ENCODE peak calls at places on chromosomes 2 and 18, in seven cellular contexts. O is OCI-LY7, S is fibroblast of lung, M is GM23248, F is PC-9, R is neuronal stem cell, K is osteoblast. U is an unnamed sample.

GRCh38 chr2:240573516-240574385 is 5.5 kb downstream of the RNPEPL1 start:
- DNase-seq in O (no peak), S (no peak), M (no peak), F (no peak), R (no peak), K (peak; percentile 66), U (no peak)

GRCh38 chr2:101124061-101124460 is 27.1 kb downstream of the TBC1D8 start:
- DNase-seq in O (no peak), S (no peak), M (peak; percentile 70), F (no peak), R (no peak), K (no peak), U (peak; percentile 19)

GRCh38 chr2:60794271-60794863 is 38.3 kb downstream of the PAPOLG start:
- DNase-seq in O (peak; percentile 64), S (no peak), M (peak; percentile 43), F (no peak), R (no peak), K (peak; percentile 73), U (no peak)

GRCh38 chr2:17793293-17793692 is 23.0 kb upstream of the MSGN1 start:
- DNase-seq in O (no peak), S (no peak), M (no peak), F (no peak), R (no peak), K (no peak), U (no peak)

GRCh38 chr18:44510376-44510775 is 170.3 kb upstream of the SETBP1 start:
- DNase-seq in O (no peak), S (peak; percentile 12), M (no peak), F (no peak), R (no peak), K (no peak), U (no peak)

GRCh38 chr18:49274188-49274714 is 186.2 kb downstream of the DYM start:
- DNase-seq in O (no peak), S (peak; percentile 40), M (peak; percentile 42), F (no peak), R (no peak), K (no peak), U (no peak)

GRCh38 chr2:172972005-172972619 is 103.5 kb upstream of the MAP3K20 start:
- DNase-seq in O (peak; percentile 55), S (peak; percentile 20), M (peak; percentile 75), F (peak; percentile 66), R (peak; percentile 36), K (peak; percentile 75), U (peak; percentile 44)

GRCh38 chr2:51420521-51420920 is 388.6 kb upstream of the NRXN1 start:
- DNase-seq in O (no peak), S (peak; percentile 23), M (no peak), F (peak; percentile 32), R (no peak), K (no peak), U (no peak)

GRCh38 chr2:26765475-26766200 is 1.6 kb downstream of the SLC35F6 start:
- DNase-seq in O (no peak), S (no peak), M (no peak), F (no peak), R (no peak), K (no peak), U (peak; percentile 26)

GRCh38 chr2:2876350-2877042 is 501.1 kb downstream of the EIPR1 start:
- DNase-seq in O (peak; percentile 27), S (no peak), M (no peak), F (no peak), R (no peak), K (no peak), U (no peak)

GRCh38 chr2:158990397-158991209 is 22.2 kb downstream of the TANC1 start:
- DNase-seq in O (no peak), S (peak; percentile 100), M (peak; percentile 96), F (peak; percentile 95), R (no peak), K (peak; percentile 92), U (peak; percentile 98)

GRCh38 chr2:186696804-186697203 is 2.9 kb downstream of the FAM171B start:
- DNase-seq in O (no peak), S (no peak), M (no peak), F (no peak), R (no peak), K (no peak), U (no peak)

GRCh38 chr2:20198001-20198400 is 26.9 kb downstream of the SDC1 start:
- DNase-seq in O (no peak), S (no peak), M (no peak), F (no peak), R (no peak), K (no peak), U (no peak)
- H3K4me2 ChIP-seq in O (no peak overlapping the region), S (no peak overlapping the region), M (no peak overlapping the region), F (no peak overlapping the region), R (no peak overlapping the region), K (no peak overlapping the region), U (no peak overlapping the region)

GRCh38 chr2:67930156-67930555 is 132.6 kb downstream of the C1D start:
- DNase-seq in O (no peak), S (no peak), M (no peak), F (no peak), R (no peak), K (no peak), U (no peak)

GRCh38 chr2:67923696-67924095 is 139.1 kb downstream of the C1D start:
- DNase-seq in O (no peak), S (no peak), M (no peak), F (no peak), R (no peak), K (no peak), U (no peak)

DNA sequence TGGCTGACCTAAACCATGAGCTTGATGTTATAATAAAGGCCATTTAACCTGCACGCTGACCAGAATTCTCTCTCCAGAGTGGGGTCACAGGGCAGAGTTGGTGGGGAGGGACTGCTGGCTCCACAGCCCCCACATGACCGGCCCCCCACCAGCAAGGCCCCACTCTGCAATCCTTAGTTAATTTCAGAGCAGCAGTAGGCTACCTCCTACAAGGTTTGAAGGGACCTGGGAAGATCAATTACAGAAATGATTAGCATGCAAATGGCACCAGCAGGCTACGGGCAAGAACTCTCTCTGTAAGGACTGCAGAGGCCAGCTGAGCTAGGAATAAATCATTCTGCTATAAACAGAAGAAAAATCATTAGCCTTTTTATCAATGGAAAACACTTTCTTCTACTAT is 135.3 kb downstream of the C1D start:
- DNase-seq in O (no peak), S (no peak), M (no peak), F (no peak), R (no peak), K (no peak), U (no peak)
- H3K4me2 ChIP-seq in O (no peak overlapping the region), S (no peak overlapping the region), M (no peak overlapping the region), F (no peak overlapping the region), R (no peak overlapping the region), K (no peak overlapping the region), U (no peak overlapping the region)

DNA sequence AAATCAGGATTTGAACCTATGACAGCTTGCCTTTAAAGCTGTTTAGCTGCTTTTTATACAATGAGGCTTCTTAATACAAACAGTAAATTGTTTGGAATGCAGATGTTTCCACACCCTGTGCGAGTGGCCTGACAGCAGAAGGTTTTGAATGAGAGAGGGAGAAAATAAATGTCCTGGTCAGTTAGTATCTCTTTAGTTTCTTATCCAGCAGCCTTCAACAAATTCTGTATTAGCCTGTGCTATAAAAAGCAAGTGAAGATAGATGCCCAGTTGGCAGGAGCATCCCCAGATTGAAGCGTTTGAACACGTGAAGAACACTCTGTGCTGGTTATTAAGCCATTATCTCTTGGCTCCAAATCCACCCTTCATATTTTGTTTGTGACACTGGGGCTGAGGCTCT is 70.6 kb downstream of the CERS6 start:
- DNase-seq in O (no peak), S (no peak), M (peak; percentile 53), F (no peak), R (no peak), K (no peak), U (peak; percentile 47)
- H3K4me2 ChIP-seq in O (no peak overlapping the region), S (no peak overlapping the region), M (peak overlapping the region; percentile 19), F (no peak overlapping the region), R (no peak overlapping the region), K (no peak overlapping the region), U (peak overlapping the region; percentile 49)

GRCh38 chr2:79938648-79939047 is 365.9 kb downstream of the LRRTM1 start:
- DNase-seq in O (no peak), S (no peak), M (no peak), F (no peak), R (no peak), K (no peak), U (no peak)

GRCh38 chr2:79935046-79935729 is 369.4 kb downstream of the LRRTM1 start:
- DNase-seq in O (no peak), S (no peak), M (no peak), F (no peak), R (no peak), K (no peak), U (no peak)

GRCh38 chr2:79935771-79936657 is 368.5 kb downstream of the LRRTM1 start:
- DNase-seq in O (peak; percentile 41), S (peak; percentile 49), M (peak; percentile 83), F (peak; percentile 38), R (peak; percentile 49), K (no peak), U (peak; percentile 23)

GRCh38 chr2:79940366-79940765 is 364.2 kb downstream of the LRRTM1 start:
- DNase-seq in O (no peak), S (no peak), M (no peak), F (no peak), R (no peak), K (no peak), U (no peak)

GRCh38 chr2:79936715-79937114 is 367.8 kb downstream of the LRRTM1 start:
- DNase-seq in O (no peak), S (no peak), M (no peak), F (no peak), R (no peak), K (no peak), U (no peak)
- H3K4me2 ChIP-seq in O (no peak overlapping the region), S (no peak overlapping the region), M (no peak overlapping the region), F (no peak overlapping the region), R (no peak overlapping the region), K (no peak overlapping the region), U (no peak overlapping the region)

DNA sequence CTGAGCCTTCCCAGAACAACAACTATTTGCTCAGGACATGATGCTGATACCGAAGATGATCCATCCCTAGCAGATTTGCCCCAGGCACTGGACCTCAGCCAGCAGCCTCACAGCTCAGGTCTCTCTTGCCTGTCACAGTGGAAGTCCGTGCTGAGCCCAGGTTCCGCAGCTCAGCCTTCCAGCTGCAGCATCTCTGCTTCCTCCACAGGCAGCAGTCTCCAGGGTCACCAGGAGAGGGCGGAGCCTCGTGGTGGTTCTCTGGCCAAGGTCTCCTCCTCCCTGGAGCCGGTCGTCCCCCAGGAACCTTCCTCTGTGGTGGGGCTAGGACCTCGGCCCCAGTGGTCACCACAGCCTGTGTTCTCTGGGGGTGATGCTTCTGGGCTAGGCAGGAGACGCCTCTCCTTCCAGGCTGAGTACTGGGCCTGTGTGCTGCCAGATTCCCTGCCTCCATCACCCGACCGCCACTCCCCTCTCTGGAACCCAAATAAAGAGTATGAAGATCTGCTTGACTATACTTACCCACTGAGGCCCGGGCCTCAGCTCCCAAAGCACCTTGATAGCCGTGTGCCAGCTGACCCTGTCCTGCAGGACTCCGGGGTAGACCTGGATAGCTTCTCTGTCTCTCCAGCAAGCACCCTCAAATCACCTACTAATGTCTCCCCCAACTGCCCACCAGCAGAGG is 15.4 kb downstream of the CEP68 start:
- DNase-seq in O (peak; percentile 47), S (no peak), M (peak; percentile 46), F (no peak), R (no peak), K (no peak), U (peak; percentile 19)
- H3K4me2 ChIP-seq in O (peak overlapping the region; percentile 64), S (no peak overlapping the region), M (no peak overlapping the region), F (no peak overlapping the region), R (no peak overlapping the region), K (no peak overlapping the region), U (no peak overlapping the region)

GRCh38 chr2:206250041-206250897 is 24.2 kb upstream of the ZDBF2 start:
- DNase-seq in O (peak; percentile 13), S (no peak), M (peak; percentile 56), F (no peak), R (no peak), K (no peak), U (no peak)
- H3K4me2 ChIP-seq in O (no peak overlapping the region), S (peak overlapping the region; percentile 52), M (peak overlapping the region; percentile 57), F (no peak overlapping the region), R (peak overlapping the region; percentile 22), K (peak overlapping the region; percentile 74), U (no peak overlapping the region)

U was measured in mammary epithelial cell.